ENCODE peak calls at places on chromosomes 7 and 10, in six cellular contexts. Y is body of pancreas, K is heart right ventricle, L is GM06990, W is kidney epithelial cell, Q is OCI-LY7. E is an unnamed sample.

GRCh38 chr7:67724435-67724834 is 727.8 kb downstream of the TYW1 start:
- DNase-seq in Y (no peak), K (no peak), L (no peak), W (no peak), Q (no peak), E (no peak)

GRCh38 chr10:48454302-48455054 is 148.0 kb downstream of the MAPK8 start:
- DNase-seq in Y (peak; percentile 16), K (no peak), L (no peak), W (no peak), Q (no peak), E (no peak)

GRCh38 chr7:111730476-111731300 is 168.4 kb upstream of the IMMP2L start:
- DNase-seq in Y (no peak), K (no peak), L (no peak), W (no peak), Q (peak; percentile 43), E (no peak)

GRCh38 chr10:24929056-24929544 is 23.3 kb downstream of the PRTFDC1 start:
- DNase-seq in Y (no peak), K (no peak), L (peak; percentile 42), W (no peak), Q (no peak), E (no peak)

GRCh38 chr10:66928000-66928770 is 2.3 kb downstream of the LRRTM3 start:
- DNase-seq in Y (no peak), K (no peak), L (no peak), W (no peak), Q (no peak), E (no peak)

GRCh38 chr7:135790371-135790977 is 41.9 kb upstream of the FAM180A start:
- DNase-seq in Y (no peak), K (no peak), L (no peak), W (no peak), Q (no peak), E (no peak)

GRCh38 chr10:119817991-119818888 is 54.4 kb downstream of the MCMBP start:
- DNase-seq in Y (peak; percentile 48), K (peak; percentile 68), L (peak; percentile 18), W (no peak), Q (no peak), E (no peak)

GRCh38 chr10:10209152-10209551 is 808.5 kb upstream of the CELF2 start:
- DNase-seq in Y (peak; percentile 9), K (no peak), L (peak; percentile 9), W (peak; percentile 41), Q (peak; percentile 53), E (no peak)

GRCh38 chr7:22666732-22667131 is 60.3 kb upstream of the IL6 start:
- DNase-seq in Y (no peak), K (no peak), L (no peak), W (no peak), Q (no peak), E (no peak)

GRCh38 chr10:42491001-42491592 is 147.3 kb downstream of the ZNF33B start:
- DNase-seq in Y (no peak), K (no peak), L (no peak), W (no peak), Q (no peak), E (no peak)

GRCh38 chr10:1133495-1134045 is 77.4 kb downstream of the WDR37 start:
- DNase-seq in Y (no peak), K (no peak), L (no peak), W (no peak), Q (no peak), E (no peak)

GRCh38 chr7:137151056-137151731 is 192.3 kb downstream of the PTN start:
- DNase-seq in Y (no peak), K (no peak), L (no peak), W (no peak), Q (no peak), E (no peak)

GRCh38 chr7:132592947-132593335 is 16.7 kb upstream of the PLXNA4 start:
- DNase-seq in Y (no peak), K (no peak), L (no peak), W (no peak), Q (no peak), E (no peak)

GRCh38 chr7:27793780-27794179 is 53.8 kb downstream of the TAX1BP1 start:
- DNase-seq in Y (no peak), K (no peak), L (no peak), W (no peak), Q (no peak), E (no peak)

GRCh38 chr7:47485640-47486435 is 96.1 kb downstream of the TNS3 start:
- DNase-seq in Y (peak; percentile 94), K (peak; percentile 50), L (no peak), W (no peak), Q (no peak), E (no peak)

GRCh38 chr7:4602905-4603842 is 78.9 kb upstream of the FOXK1 start:
- DNase-seq in Y (no peak), K (no peak), L (no peak), W (no peak), Q (no peak), E (no peak)

GRCh38 chr7:44977304-44977858 is 1.4 kb downstream of the MYO1G start:
- DNase-seq in Y (no peak), K (no peak), L (peak; percentile 66), W (no peak), Q (peak; percentile 32), E (no peak)

GRCh38 chr7:45894665-45895062 is 6.4 kb downstream of the IGFBP1 start:
- DNase-seq in Y (no peak), K (no peak), L (no peak), W (no peak), Q (no peak), E (no peak)

GRCh38 chr10:133391761-133392518 is 2.0 kb upstream of the MTG1 start:
- DNase-seq in Y (no peak), K (no peak), L (peak; percentile 41), W (no peak), Q (peak; percentile 39), E (no peak)
- TF ChIP-seq CTCF in Y (no peak), K (no peak), L (no peak), W (no peak), Q (no peak), E (no peak)

DNA sequence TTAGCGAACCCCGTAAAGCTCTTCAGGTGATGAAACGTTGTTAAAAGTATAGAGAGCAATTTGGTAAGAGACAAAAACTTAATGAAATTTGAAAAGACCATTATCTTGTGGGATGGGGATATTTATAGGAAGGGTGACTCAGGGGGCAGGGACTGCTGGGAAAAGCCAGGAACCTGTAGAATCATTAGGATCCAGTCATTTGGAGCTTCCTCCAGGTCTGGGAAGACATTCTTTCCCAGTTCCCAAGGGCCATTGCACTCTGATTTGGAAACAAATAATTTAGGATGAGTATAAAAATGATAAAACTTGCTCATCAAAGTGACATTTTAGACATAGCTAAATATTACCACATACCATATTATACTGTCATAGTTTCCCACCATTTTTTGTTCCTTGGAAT is 143.9 kb downstream of the PFKFB3 start:
- DNase-seq in Y (no peak), K (no peak), L (no peak), W (no peak), Q (no peak), E (no peak)
- H3K4me3 ChIP-seq in Y (no peak overlapping the region), K (no peak overlapping the region), L (no peak overlapping the region), W (no peak overlapping the region), Q (peak overlapping the region; percentile 65), E (no peak overlapping the region)

GRCh38 chr7:99839560-99840011 is 11.8 kb downstream of the CYP3A43 start:
- DNase-seq in Y (peak; percentile 56), K (no peak), L (no peak), W (no peak), Q (no peak), E (no peak)

GRCh38 chr7:99834382-99834781 is 6.6 kb downstream of the CYP3A43 start:
- DNase-seq in Y (no peak), K (no peak), L (no peak), W (no peak), Q (no peak), E (no peak)

GRCh38 chr7:99840136-99840869 is 12.5 kb downstream of the CYP3A43 start:
- DNase-seq in Y (no peak), K (no peak), L (no peak), W (no peak), Q (no peak), E (no peak)

GRCh38 chr7:99835189-99835588 is 7.4 kb downstream of the CYP3A43 start:
- DNase-seq in Y (no peak), K (no peak), L (no peak), W (no peak), Q (no peak), E (no peak)

DNA sequence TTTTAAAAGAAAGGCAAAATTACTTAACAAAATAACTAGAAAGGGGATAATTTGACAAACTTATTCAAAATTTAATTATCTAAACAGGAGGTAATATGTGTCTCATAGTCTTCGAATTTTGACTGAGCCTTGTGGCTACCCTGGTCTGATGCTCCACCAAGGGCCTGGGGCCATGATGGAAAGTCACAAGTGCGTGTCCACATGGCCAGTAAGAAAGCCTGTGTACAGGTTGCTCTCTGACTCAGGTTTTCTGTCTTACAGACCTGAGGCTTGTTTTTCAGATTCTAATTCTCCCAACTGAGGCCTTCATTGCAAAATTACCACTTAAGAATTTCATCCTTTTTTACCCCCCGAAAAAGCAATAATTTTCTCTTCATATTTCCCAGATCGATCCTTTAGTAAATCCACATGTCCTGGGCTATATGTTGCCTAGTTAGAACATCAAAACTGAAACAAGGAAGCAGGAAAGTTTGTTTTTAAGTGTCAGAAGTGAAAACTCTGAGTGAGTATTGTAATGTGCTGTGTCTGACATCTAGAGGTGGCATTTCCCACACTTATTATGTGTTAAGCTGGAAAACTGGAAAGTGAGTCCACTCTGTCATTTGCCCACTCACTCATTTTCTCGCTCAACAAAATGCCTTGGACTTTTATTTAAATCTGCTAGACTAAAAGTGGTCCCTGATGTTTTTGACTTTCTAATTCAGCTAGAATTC is 10.0 kb downstream of the CYP3A43 start:
- DNase-seq in Y (no peak), K (no peak), L (no peak), W (no peak), Q (peak; percentile 13), E (peak; percentile 4)
- TF ChIP-seq CTCF in Y (peak; percentile 74), K (peak; percentile 11), L (peak; percentile 30), W (peak; percentile 43), Q (peak; percentile 47), E (peak; percentile 45)

GRCh38 chr7:80255656-80256055 is 121.0 kb downstream of the GNAI1 start:
- DNase-seq in Y (no peak), K (no peak), L (no peak), W (no peak), Q (no peak), E (no peak)
- H3K4me3 ChIP-seq in Y (no peak overlapping the region), K (no peak overlapping the region), L (no peak overlapping the region), W (no peak overlapping the region), Q (no peak overlapping the region), E (no peak overlapping the region)

GRCh38 chr10:100826983-100827818 is 81.8 kb downstream of the PAX2 start:
- DNase-seq in Y (peak; percentile 67), K (no peak), L (peak; percentile 29), W (no peak), Q (no peak), E (no peak)
- TF ChIP-seq CTCF in Y (peak; percentile 57), K (peak; percentile 39), L (peak; percentile 37), W (peak; percentile 37), Q (peak; percentile 15), E (no peak)

DNA sequence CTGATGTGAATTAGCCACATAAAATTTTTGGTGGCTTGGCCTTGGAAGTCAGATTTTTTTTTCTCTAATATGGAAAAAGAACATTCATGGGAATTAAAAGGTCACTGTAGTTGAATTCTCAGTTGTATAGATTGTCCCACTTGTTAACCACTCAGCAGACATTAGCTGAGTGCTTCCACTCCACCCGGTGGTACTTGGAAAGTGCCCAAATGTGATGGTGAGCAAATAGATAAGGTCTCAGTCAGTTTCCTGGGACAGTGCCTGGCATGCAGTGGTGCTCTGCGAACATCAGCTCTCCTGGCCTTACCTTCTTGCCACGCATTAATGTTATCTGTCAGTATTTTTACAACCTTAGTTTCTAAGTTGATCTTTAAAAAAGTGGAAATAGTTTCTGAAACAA is 1.4 kb downstream of the ATP5F1C start:
- DNase-seq in Y (no peak), K (peak; percentile 30), L (no peak), W (no peak), Q (no peak), E (no peak)
- H3K4me3 ChIP-seq in Y (peak overlapping the region; percentile 91), K (no peak overlapping the region), L (peak overlapping the region; percentile 87), W (peak overlapping the region; percentile 92), Q (peak overlapping the region; percentile 79), E (peak overlapping the region; percentile 70)

E was measured in GM12864.